ENCODE peak calls at places on chromosomes 7 and 10, in nine cellular contexts. One of them, this sample, is unnamed.

GRCh38 chr10:51620131-51620530 is 79.3 kb downstream of the CSTF2T start:
- ATAC-seq in Right ventricle myocardium inferior: no peak
- ATAC-seq in effector memory CD8-positive, alpha-beta T cell: no peak
- ATAC-seq in activated B cell treated with CpG ODN at 0.5 μM for 24 hours: no peak
- ATAC-seq in naive thymus-derived CD8-positive, alpha-beta T cell: no peak
- ATAC-seq in T-helper 17 cell: no peak
- ATAC-seq in naive thymus-derived CD4-positive, alpha-beta T cell: no peak
- ATAC-seq in stimulated activated effector memory CD8-positive, alpha-beta T cell treated with anti-CD3 and anti-CD28 coated beads, Interleukin-12 subunit alpha, Interleukin-12 subunit beta, amount 100 ng/mL, for 72 hours: no peak
- ATAC-seq in A549: no peak
- ATAC-seq in this sample: no peak

GRCh38 chr10:124735491-124736286 is 8.5 kb downstream of the FAM53B start:
- ATAC-seq in activated B cell treated with CpG ODN at 0.5 μM for 24 hours: no peak
- ATAC-seq in effector memory CD8-positive, alpha-beta T cell: no peak
- ATAC-seq in T-helper 17 cell: no peak
- ATAC-seq in A549: no peak
- ATAC-seq in Right ventricle myocardium inferior: no peak
- ATAC-seq in naive thymus-derived CD4-positive, alpha-beta T cell: no peak
- ATAC-seq in stimulated activated effector memory CD8-positive, alpha-beta T cell treated with anti-CD3 and anti-CD28 coated beads, Interleukin-12 subunit alpha, Interleukin-12 subunit beta, amount 100 ng/mL, for 72 hours: no peak
- ATAC-seq in naive thymus-derived CD8-positive, alpha-beta T cell: no peak
- ATAC-seq in this sample: no peak

GRCh38 chr10:96740141-96740540 is 19.8 kb upstream of the PIK3AP1 start:
- ATAC-seq in naive thymus-derived CD8-positive, alpha-beta T cell: no peak
- ATAC-seq in activated B cell treated with CpG ODN at 0.5 μM for 24 hours: no peak
- ATAC-seq in Right ventricle myocardium inferior: no peak
- ATAC-seq in A549: no peak
- ATAC-seq in naive thymus-derived CD4-positive, alpha-beta T cell: no peak
- ATAC-seq in T-helper 17 cell: no peak
- ATAC-seq in stimulated activated effector memory CD8-positive, alpha-beta T cell treated with anti-CD3 and anti-CD28 coated beads, Interleukin-12 subunit alpha, Interleukin-12 subunit beta, amount 100 ng/mL, for 72 hours: no peak
- ATAC-seq in effector memory CD8-positive, alpha-beta T cell: no peak
- ATAC-seq in this sample: no peak

GRCh38 chr7:43815373-43815772 is 53.9 kb downstream of the MRPS24 start:
- ATAC-seq in A549: no peak
- ATAC-seq in T-helper 17 cell: no peak
- ATAC-seq in Right ventricle myocardium inferior: no peak
- ATAC-seq in naive thymus-derived CD8-positive, alpha-beta T cell: no peak
- ATAC-seq in effector memory CD8-positive, alpha-beta T cell: no peak
- ATAC-seq in activated B cell treated with CpG ODN at 0.5 μM for 24 hours: no peak
- ATAC-seq in stimulated activated effector memory CD8-positive, alpha-beta T cell treated with anti-CD3 and anti-CD28 coated beads, Interleukin-12 subunit alpha, Interleukin-12 subunit beta, amount 100 ng/mL, for 72 hours: no peak
- ATAC-seq in naive thymus-derived CD4-positive, alpha-beta T cell: no peak
- ATAC-seq in this sample: no peak

GRCh38 chr10:119360181-119360921 is 153.0 kb downstream of the GRK5 start:
- ATAC-seq in naive thymus-derived CD4-positive, alpha-beta T cell: peak
- ATAC-seq in activated B cell treated with CpG ODN at 0.5 μM for 24 hours: peak
- ATAC-seq in stimulated activated effector memory CD8-positive, alpha-beta T cell treated with anti-CD3 and anti-CD28 coated beads, Interleukin-12 subunit alpha, Interleukin-12 subunit beta, amount 100 ng/mL, for 72 hours: no peak
- ATAC-seq in Right ventricle myocardium inferior: peak
- ATAC-seq in effector memory CD8-positive, alpha-beta T cell: peak
- ATAC-seq in naive thymus-derived CD8-positive, alpha-beta T cell: peak
- ATAC-seq in T-helper 17 cell: peak
- ATAC-seq in A549: peak
- ATAC-seq in this sample: peak

GRCh38 chr7:135369405-135369804 is 135.8 kb downstream of the STRA8 start:
- ATAC-seq in T-helper 17 cell: no peak
- ATAC-seq in stimulated activated effector memory CD8-positive, alpha-beta T cell treated with anti-CD3 and anti-CD28 coated beads, Interleukin-12 subunit alpha, Interleukin-12 subunit beta, amount 100 ng/mL, for 72 hours: no peak
- ATAC-seq in Right ventricle myocardium inferior: no peak
- ATAC-seq in naive thymus-derived CD4-positive, alpha-beta T cell: no peak
- ATAC-seq in activated B cell treated with CpG ODN at 0.5 μM for 24 hours: no peak
- ATAC-seq in A549: no peak
- ATAC-seq in effector memory CD8-positive, alpha-beta T cell: no peak
- ATAC-seq in naive thymus-derived CD8-positive, alpha-beta T cell: no peak
- ATAC-seq in this sample: no peak

GRCh38 chr7:815284-816216 is 16.7 kb upstream of the SUN1 start:
- ATAC-seq in naive thymus-derived CD4-positive, alpha-beta T cell: no peak
- ATAC-seq in activated B cell treated with CpG ODN at 0.5 μM for 24 hours: no peak
- ATAC-seq in effector memory CD8-positive, alpha-beta T cell: no peak
- ATAC-seq in T-helper 17 cell: no peak
- ATAC-seq in stimulated activated effector memory CD8-positive, alpha-beta T cell treated with anti-CD3 and anti-CD28 coated beads, Interleukin-12 subunit alpha, Interleukin-12 subunit beta, amount 100 ng/mL, for 72 hours: no peak
- ATAC-seq in naive thymus-derived CD8-positive, alpha-beta T cell: no peak
- ATAC-seq in Right ventricle myocardium inferior: no peak
- ATAC-seq in A549: peak
- ATAC-seq in this sample: no peak

GRCh38 chr7:134660242-134660785 is 13.7 kb downstream of the BPGM start:
- ATAC-seq in T-helper 17 cell: no peak
- ATAC-seq in stimulated activated effector memory CD8-positive, alpha-beta T cell treated with anti-CD3 and anti-CD28 coated beads, Interleukin-12 subunit alpha, Interleukin-12 subunit beta, amount 100 ng/mL, for 72 hours: no peak
- ATAC-seq in effector memory CD8-positive, alpha-beta T cell: no peak
- ATAC-seq in naive thymus-derived CD4-positive, alpha-beta T cell: no peak
- ATAC-seq in naive thymus-derived CD8-positive, alpha-beta T cell: no peak
- ATAC-seq in activated B cell treated with CpG ODN at 0.5 μM for 24 hours: no peak
- ATAC-seq in A549: no peak
- ATAC-seq in Right ventricle myocardium inferior: no peak
- ATAC-seq in this sample: no peak

GRCh38 chr10:96747734-96748550 is 27.6 kb upstream of the PIK3AP1 start:
- ATAC-seq in stimulated activated effector memory CD8-positive, alpha-beta T cell treated with anti-CD3 and anti-CD28 coated beads, Interleukin-12 subunit alpha, Interleukin-12 subunit beta, amount 100 ng/mL, for 72 hours: peak
- ATAC-seq in effector memory CD8-positive, alpha-beta T cell: peak
- ATAC-seq in Right ventricle myocardium inferior: no peak
- ATAC-seq in T-helper 17 cell: peak
- ATAC-seq in A549: no peak
- ATAC-seq in naive thymus-derived CD4-positive, alpha-beta T cell: peak
- ATAC-seq in naive thymus-derived CD8-positive, alpha-beta T cell: peak
- ATAC-seq in activated B cell treated with CpG ODN at 0.5 μM for 24 hours: peak
- ATAC-seq in this sample: peak

GRCh38 chr7:38220452-38220851 is 42.4 kb downstream of the STARD3NL start:
- ATAC-seq in effector memory CD8-positive, alpha-beta T cell: peak
- ATAC-seq in activated B cell treated with CpG ODN at 0.5 μM for 24 hours: no peak
- ATAC-seq in naive thymus-derived CD4-positive, alpha-beta T cell: peak
- ATAC-seq in T-helper 17 cell: peak
- ATAC-seq in naive thymus-derived CD8-positive, alpha-beta T cell: peak
- ATAC-seq in Right ventricle myocardium inferior: no peak
- ATAC-seq in A549: no peak
- ATAC-seq in stimulated activated effector memory CD8-positive, alpha-beta T cell treated with anti-CD3 and anti-CD28 coated beads, Interleukin-12 subunit alpha, Interleukin-12 subunit beta, amount 100 ng/mL, for 72 hours: peak
- ATAC-seq in this sample: no peak

GRCh38 chr10:98193030-98193429 is 58.6 kb downstream of the R3HCC1L start:
- ATAC-seq in naive thymus-derived CD4-positive, alpha-beta T cell: no peak
- ATAC-seq in activated B cell treated with CpG ODN at 0.5 μM for 24 hours: no peak
- ATAC-seq in T-helper 17 cell: no peak
- ATAC-seq in effector memory CD8-positive, alpha-beta T cell: no peak
- ATAC-seq in naive thymus-derived CD8-positive, alpha-beta T cell: no peak
- ATAC-seq in stimulated activated effector memory CD8-positive, alpha-beta T cell treated with anti-CD3 and anti-CD28 coated beads, Interleukin-12 subunit alpha, Interleukin-12 subunit beta, amount 100 ng/mL, for 72 hours: no peak
- ATAC-seq in A549: no peak
- ATAC-seq in Right ventricle myocardium inferior: no peak
- ATAC-seq in this sample: no peak

GRCh38 chr7:99447943-99448342 is 9.2 kb downstream of the CPSF4 start:
- ATAC-seq in naive thymus-derived CD8-positive, alpha-beta T cell: no peak
- ATAC-seq in T-helper 17 cell: no peak
- ATAC-seq in naive thymus-derived CD4-positive, alpha-beta T cell: no peak
- ATAC-seq in activated B cell treated with CpG ODN at 0.5 μM for 24 hours: no peak
- ATAC-seq in Right ventricle myocardium inferior: no peak
- ATAC-seq in stimulated activated effector memory CD8-positive, alpha-beta T cell treated with anti-CD3 and anti-CD28 coated beads, Interleukin-12 subunit alpha, Interleukin-12 subunit beta, amount 100 ng/mL, for 72 hours: no peak
- ATAC-seq in effector memory CD8-positive, alpha-beta T cell: no peak
- ATAC-seq in A549: peak
- ATAC-seq in this sample: no peak

This sample was measured in esophagus mucosa.